ENCODE peak calls at places on chromosome 1, in ten cellular contexts. W, T, Z, L, Y, D, N, E, O and J are unnamed samples.

GRCh38 chr1:150061632-150062101 is 5.9 kb upstream of the VPS45 start:
- DNase-seq in N (no peak), T (peak), L (no peak), E (peak), D (peak), O (no peak), Y (no peak), Z (no peak), W (peak), J (peak)

GRCh38 chr1:207286747-207287528 is 34.5 kb upstream of the CD55 start:
- DNase-seq in Y (no peak), O (no peak), E (no peak), W (no peak), N (no peak), D (no peak), Z (no peak), T (no peak), L (no peak), J (no peak)

GRCh38 chr1:235047331-235047871 is 81.2 kb downstream of the TOMM20 start:
- DNase-seq in O (no peak), E (no peak), Z (peak), Y (no peak), D (no peak), N (no peak), T (no peak), W (no peak), L (no peak), J (peak)

GRCh38 chr1:237394263-237394662 is 352.3 kb downstream of the RYR2 start:
- DNase-seq in Z (no peak), O (no peak), L (no peak), Y (no peak), E (no peak), T (no peak), D (no peak), W (no peak), N (no peak), J (no peak)

GRCh38 chr1:62263006-62263812 is 56.0 kb downstream of the KANK4 start:
- DNase-seq in D (no peak), E (no peak), Z (no peak), N (no peak), L (no peak), W (peak), O (no peak), T (no peak), Y (no peak), J (no peak)

GRCh38 chr1:93672069-93672468 is 9.6 kb downstream of the BCAR3 start:
- DNase-seq in N (peak), T (peak), Z (peak), L (no peak), Y (peak), O (peak), D (peak), E (peak), W (no peak), J (peak)

GRCh38 chr1:220966874-220967631 is 87.8 kb downstream of the HLX start:
- DNase-seq in T (no peak), D (no peak), Z (no peak), Y (no peak), L (no peak), E (no peak), O (no peak), N (no peak), W (no peak), J (no peak)

GRCh38 chr1:201172999-201173610 is 17.5 kb upstream of the IGFN1 start:
- DNase-seq in Z (no peak), Y (peak), D (peak), O (no peak), T (no peak), W (no peak), L (no peak), N (no peak), E (peak), J (no peak)

GRCh38 chr1:66607458-66607857 is 73.5 kb downstream of the SGIP1 start:
- DNase-seq in O (no peak), Z (no peak), W (no peak), N (no peak), E (no peak), D (no peak), L (peak), T (no peak), Y (no peak), J (no peak)

GRCh38 chr1:17610085-17610484 is 70.6 kb downstream of the ARHGEF10L start:
- DNase-seq in Z (no peak), N (no peak), D (no peak), E (no peak), T (no peak), O (no peak), W (no peak), Y (no peak), L (no peak), J (no peak)

GRCh38 chr1:34924759-34925555 is 4.5 kb downstream of the DLGAP3 start:
- DNase-seq in E (peak), D (peak), O (peak), W (peak), Z (no peak), Y (peak), T (peak), N (peak), L (peak), J (no peak)

GRCh38 chr1:54610048-54610447 is 13.3 kb downstream of the FAM151A start:
- DNase-seq in E (no peak), T (peak), N (no peak), O (no peak), D (no peak), Z (no peak), L (no peak), Y (no peak), W (no peak), J (peak)

GRCh38 chr1:240385551-240385950 is 226.4 kb downstream of the GREM2 start:
- DNase-seq in E (no peak), T (no peak), L (no peak), N (no peak), D (peak), O (no peak), Y (no peak), Z (no peak), W (no peak), J (no peak)

GRCh38 chr1:67948155-67949075 is 102.0 kb downstream of the DIRAS3 start:
- DNase-seq in N (no peak), E (peak), T (no peak), O (no peak), Y (no peak), L (no peak), Z (no peak), W (no peak), D (peak), J (no peak)

GRCh38 chr1:87963566-87963965 is 634.9 kb downstream of the LMO4 start:
- DNase-seq in D (peak), N (no peak), O (no peak), L (no peak), Z (no peak), E (peak), T (no peak), W (no peak), Y (no peak), J (no peak)

GRCh38 chr1:42335050-42335808 is at the start of gene FOXJ3:
- DNase-seq in O (peak), Z (peak), D (peak), N (peak), W (peak), Y (peak), E (peak), L (peak), T (peak), J (peak)

GRCh38 chr1:211332839-211333238 is 6.2 kb downstream of the TRAF5 start:
- DNase-seq in Y (no peak), D (no peak), T (no peak), N (no peak), Z (no peak), E (peak), W (no peak), O (no peak), L (no peak), J (no peak)

GRCh38 chr1:209723761-209724693 is 19.4 kb downstream of the HSD11B1 start:
- DNase-seq in N (no peak), Y (no peak), D (no peak), L (peak), E (no peak), Z (no peak), T (no peak), W (no peak), O (no peak), J (no peak)

GRCh38 chr1:160124709-160125478 is 9.3 kb downstream of the ATP1A2 start:
- DNase-seq in L (no peak), T (no peak), Z (no peak), O (no peak), Y (peak), D (peak), W (no peak), E (peak), N (peak), J (no peak)

GRCh38 chr1:206897175-206897574 is at the start of gene IL24:
- DNase-seq in Y (no peak), E (peak), N (no peak), T (no peak), D (no peak), W (no peak), Z (no peak), L (no peak), O (no peak), J (no peak)

GRCh38 chr1:58551741-58552140 is 5.2 kb upstream of the OMA1 start:
- DNase-seq in Z (no peak), L (no peak), W (no peak), E (no peak), D (no peak), Y (no peak), O (no peak), N (no peak), T (no peak), J (no peak)

GRCh38 chr1:214977133-214977532 is 105.4 kb upstream of the KCNK2 start:
- DNase-seq in O (no peak), E (no peak), N (no peak), Z (no peak), T (no peak), L (no peak), D (no peak), W (no peak), Y (no peak), J (no peak)

GRCh38 chr1:183025782-183026774 is 2.9 kb downstream of the LAMC1 start:
- DNase-seq in N (no peak), O (no peak), D (peak), Z (no peak), E (peak), T (no peak), W (no peak), Y (no peak), L (peak), J (no peak)

GRCh38 chr1:20365421-20366075 is 74.9 kb downstream of the VWA5B1 start:
- DNase-seq in W (no peak), Z (no peak), N (no peak), E (no peak), O (no peak), D (no peak), L (no peak), T (no peak), Y (no peak), J (peak)

GRCh38 chr1:30888391-30888790 is 20.2 kb downstream of the SDC3 start:
- DNase-seq in D (no peak), Y (peak), O (no peak), T (peak), N (peak), W (no peak), L (no peak), Z (peak), E (peak), J (peak)

DNA sequence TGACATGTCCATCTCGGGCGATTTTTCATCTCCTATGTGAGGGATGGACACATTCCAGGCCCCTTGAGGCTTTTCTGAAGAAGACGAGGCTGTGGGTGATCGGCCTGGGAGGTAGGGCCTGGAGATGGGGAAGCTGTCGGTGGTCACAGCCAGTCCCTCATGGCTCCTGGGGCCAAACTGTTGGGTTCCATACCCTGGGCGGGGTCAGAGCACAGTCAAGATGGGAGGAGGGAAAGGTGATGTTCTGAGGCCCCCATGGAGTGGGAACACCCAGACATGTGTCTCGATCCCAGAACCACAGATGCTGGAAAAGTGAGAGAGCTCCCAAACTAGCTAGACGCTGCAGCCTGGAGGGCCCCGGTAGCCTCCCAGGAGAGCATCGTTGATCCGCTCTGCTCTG is 157.5 kb upstream of the C1orf174 start:
- DNase-seq in D (no peak), L (no peak), E (no peak), O (no peak), N (no peak), W (no peak), Z (no peak), T (no peak), Y (no peak), J (no peak)
- TF ChIP-seq CTCF in D (no peak), L (no peak), E (no peak), O (no peak), N (no peak), W (no peak), Z (no peak), T (no peak), Y (no peak), J (no peak)

GRCh38 chr1:197178998-197179397 is 32.5 kb upstream of the ASPM start:
- DNase-seq in O (no peak), W (no peak), D (peak), Z (no peak), E (peak), L (peak), Y (no peak), N (no peak), T (no peak), J (no peak)
- TF ChIP-seq CTCF in O (no peak), W (no peak), D (peak), Z (no peak), E (peak), L (no peak), Y (no peak), N (no peak), T (no peak), J (no peak)

GRCh38 chr1:11648039-11648438 is 6.2 kb downstream of the FBXO2 start:
- DNase-seq in D (no peak), Y (peak), O (no peak), Z (no peak), L (no peak), T (no peak), E (no peak), N (no peak), W (no peak), J (no peak)

GRCh38 chr1:11648732-11649158 is 5.5 kb downstream of the FBXO2 start:
- DNase-seq in D (peak), E (no peak), O (peak), N (no peak), Y (no peak), T (no peak), W (peak), Z (no peak), L (no peak), J (no peak)

GRCh38 chr1:11650331-11650991 is 3.8 kb downstream of the FBXO2 start:
- DNase-seq in T (peak), O (peak), N (peak), Z (peak), W (peak), L (peak), E (peak), Y (peak), D (peak), J (peak)

GRCh38 chr1:11649624-11650330 is 4.5 kb downstream of the FBXO2 start:
- DNase-seq in O (no peak), N (no peak), L (no peak), Y (no peak), W (no peak), Z (no peak), E (no peak), D (no peak), T (no peak), J (no peak)

DNA sequence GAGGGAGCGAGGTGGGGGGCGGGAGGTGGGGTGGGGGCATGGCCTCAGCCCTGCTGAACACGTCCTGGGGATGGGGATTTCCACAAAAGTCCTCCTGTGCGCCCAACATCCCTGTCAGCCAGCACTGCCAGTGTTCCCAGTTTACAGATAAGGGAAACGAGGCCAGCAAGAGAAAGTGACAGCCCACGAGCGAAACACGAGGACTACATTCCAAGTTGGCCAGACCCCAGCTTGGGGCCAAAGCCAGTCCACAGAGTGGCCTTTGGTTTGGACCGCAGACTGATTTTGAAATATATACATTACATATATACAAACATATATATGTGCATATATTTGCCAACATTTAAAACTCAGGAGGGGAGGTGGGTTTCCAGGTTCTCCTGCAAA is 5.0 kb downstream of the FBXO2 start:
- DNase-seq in Y (no peak), D (no peak), E (no peak), T (no peak), N (no peak), O (no peak), L (no peak), W (peak), Z (no peak), J (no peak)
- TF ChIP-seq CTCF in Y (no peak), D (no peak), E (no peak), T (no peak), N (no peak), O (no peak), L (no peak), W (no peak), Z (no peak), J (no peak)

DNA sequence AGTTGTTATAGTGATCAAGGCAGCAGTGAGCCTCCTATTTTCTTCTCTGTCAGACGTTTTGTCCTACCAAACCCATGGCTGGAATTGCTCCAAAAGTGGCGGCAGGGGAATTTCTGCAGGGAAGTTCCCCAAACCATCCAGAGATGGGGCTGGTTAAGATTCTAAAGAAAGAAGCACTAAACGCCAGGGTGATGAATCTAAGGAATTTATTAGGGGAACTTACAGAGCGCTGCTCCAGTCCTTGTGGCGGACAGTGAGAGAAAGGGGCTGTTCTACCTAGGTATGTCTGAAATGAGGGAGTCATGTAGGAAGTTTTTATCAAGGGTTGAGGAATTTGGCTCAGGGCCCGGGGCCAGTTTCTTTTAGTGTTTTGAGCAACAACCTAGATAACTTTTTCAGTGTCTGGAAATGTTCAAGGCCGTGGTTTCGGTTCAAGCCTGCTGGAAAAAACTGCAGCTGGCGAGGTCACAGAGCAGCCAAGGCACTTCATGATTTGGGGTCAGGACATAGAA is 222.4 kb upstream of the B3GALT2 start:
- DNase-seq in T (peak), Y (peak), E (peak), Z (peak), W (peak), O (peak), D (no peak), L (no peak), N (peak), J (peak)
- TF ChIP-seq CTCF in T (no peak), Y (no peak), E (peak), Z (no peak), W (no peak), O (no peak), D (no peak), L (no peak), N (no peak), J (no peak)

GRCh38 chr1:49307452-49307851 is 530.8 kb upstream of the BEND5 start:
- DNase-seq in L (no peak), O (no peak), E (no peak), W (no peak), T (no peak), Z (no peak), D (peak), Y (no peak), N (no peak), J (no peak)
- TF ChIP-seq CTCF in L (no peak), O (no peak), E (no peak), W (no peak), T (no peak), Z (no peak), D (no peak), Y (no peak), N (no peak), J (no peak)

GRCh38 chr1:44592208-44593145 is 81.8 kb downstream of the TMEM53 start:
- DNase-seq in T (no peak), W (no peak), D (no peak), Z (no peak), Y (no peak), E (no peak), O (no peak), L (no peak), N (no peak), J (no peak)
- TF ChIP-seq CTCF in T (no peak), W (no peak), D (no peak), Z (no peak), Y (no peak), E (no peak), O (no peak), L (no peak), N (no peak), J (no peak)

DNA sequence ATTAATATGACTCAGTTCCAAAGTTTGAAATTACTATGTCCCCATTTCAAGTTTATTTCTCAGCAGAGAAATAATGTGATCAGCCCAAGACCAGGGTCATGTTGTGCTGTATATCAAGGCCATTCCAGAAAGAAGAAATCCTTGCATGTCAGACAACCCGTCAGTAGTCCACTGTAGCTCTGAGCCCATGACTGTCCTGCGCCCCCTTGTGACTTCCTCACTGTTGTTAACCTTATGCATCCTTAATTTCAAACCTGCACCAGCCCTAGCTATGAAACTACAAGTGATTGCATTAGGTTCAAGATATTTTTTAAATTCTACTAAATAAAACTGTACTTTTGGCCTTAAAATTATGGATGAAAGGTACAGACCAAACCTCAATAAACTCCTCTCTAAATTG is 133.0 kb downstream of the LRRC7 start:
- DNase-seq in Y (no peak), O (peak), T (no peak), L (no peak), Z (no peak), E (peak), D (peak), N (no peak), W (no peak), J (no peak)
- TF ChIP-seq CTCF in Y (no peak), O (no peak), T (no peak), L (no peak), Z (no peak), E (peak), D (peak), N (no peak), W (no peak), J (no peak)

DNA sequence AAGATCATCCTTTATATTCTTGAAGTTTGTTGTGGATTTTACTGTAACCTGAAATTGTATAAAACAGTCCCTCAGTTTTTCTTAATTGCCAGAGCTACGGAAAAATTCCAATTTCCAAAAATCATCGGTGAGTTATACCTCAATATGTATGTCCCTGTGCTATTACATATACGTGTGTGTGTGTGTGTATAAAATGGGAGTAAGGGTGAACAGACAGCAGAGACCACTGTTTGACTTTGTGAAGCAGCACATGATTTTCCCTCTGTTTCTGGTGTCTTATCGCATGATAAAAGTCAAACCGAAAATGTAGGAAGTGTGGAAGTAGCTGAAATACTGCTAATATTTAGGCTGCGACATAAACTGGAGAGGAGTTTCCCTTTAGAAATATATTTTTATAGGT is 1.2 kb downstream of the OR2T1 start:
- DNase-seq in W (no peak), O (no peak), N (no peak), Z (no peak), D (no peak), Y (no peak), E (peak), L (peak), T (no peak), J (no peak)
- TF ChIP-seq CTCF in W (no peak), O (no peak), N (no peak), Z (no peak), D (peak), Y (no peak), E (no peak), L (no peak), T (no peak), J (no peak)